ENCODE peak calls at places on chromosomes 12 and 14, in six cellular contexts. W is GM03348, D is endothelial cell, M is Caki2, I is fibroblast of pulmonary artery, L is NCI-H1105. G is an unnamed sample.

GRCh38 chr12:52647601-52648000 is 4.4 kb downstream of the KRT2 start:
- DNase-seq in I (no peak), D (no peak), L (no peak), M (no peak), W (no peak), G (no peak)

GRCh38 chr12:57759360-57759980 is 4.6 kb downstream of the MARCHF9 start:
- DNase-seq in M (no peak), L (no peak), I (peak), W (no peak), D (no peak), G (peak)

GRCh38 chr14:37403656-37404055 is 191.4 kb downstream of the FOXA1 start:
- DNase-seq in I (no peak), W (no peak), M (no peak), D (no peak), L (no peak), G (no peak)

GRCh38 chr14:101520621-101521305 is 40.5 kb upstream of the DIO3 start:
- DNase-seq in M (no peak), W (peak), I (peak), D (no peak), L (no peak), G (no peak)

GRCh38 chr14:36086629-36087380 is 89.7 kb downstream of the PTCSC3 start:
- DNase-seq in L (no peak), M (no peak), D (no peak), I (no peak), W (no peak), G (no peak)

GRCh38 chr12:121796855-121797751 is 3.6 kb upstream of the RHOF start:
- DNase-seq in I (peak), L (peak), M (peak), W (peak), D (peak), G (peak)

GRCh38 chr12:6292606-6293005 is 17.9 kb upstream of the PLEKHG6 start:
- DNase-seq in I (peak), L (no peak), M (no peak), W (peak), D (no peak), G (peak)

GRCh38 chr12:116835484-116835883 is 45.8 kb downstream of the HRK start:
- DNase-seq in I (no peak), M (no peak), W (no peak), L (no peak), D (no peak), G (no peak)

GRCh38 chr14:61608245-61609142 is 86.8 kb upstream of the HIF1A start:
- DNase-seq in M (no peak), L (peak), W (peak), D (no peak), I (peak), G (no peak)

GRCh38 chr12:29710104-29710503 is 73.6 kb downstream of the TMTC1 start:
- DNase-seq in L (peak), I (peak), W (no peak), D (peak), M (no peak), G (no peak)

GRCh38 chr14:105857816-105858675 is 331.7 kb downstream of the TMEM121 start:
- DNase-seq in L (no peak), D (no peak), I (no peak), M (no peak), W (no peak), G (no peak)

GRCh38 chr12:94145231-94145979 is 3.0 kb upstream of the PLXNC1 start:
- DNase-seq in I (peak), W (peak), D (no peak), L (no peak), M (no peak), G (no peak)

GRCh38 chr12:54560374-54560858 is 11.0 kb downstream of the PDE1B start:
- DNase-seq in D (peak), I (peak), M (peak), W (peak), L (no peak), G (no peak)

GRCh38 chr12:47955059-47955458 is 8.3 kb upstream of the TMEM106C start:
- DNase-seq in W (no peak), D (no peak), M (no peak), I (no peak), L (no peak), G (no peak)

GRCh38 chr14:104072586-104072985 is 12.9 kb upstream of the ASPG start:
- DNase-seq in L (no peak), D (no peak), W (no peak), I (no peak), M (no peak), G (no peak)

G was measured in HT-29.